ENCODE peak calls at places on chromosomes 13 and 19, in four cellular contexts. Y is WTC11, H is K562, J is HepG2. K is an unnamed sample.

GRCh38 chr13:33034061-33034460 is 17.8 kb downstream of the KL start:
- DNase-seq in Y (no peak), H (no peak), J (no peak), K (no peak)

GRCh38 chr13:79231887-79232286 is 174.2 kb downstream of the RBM26 start:
- DNase-seq in Y (no peak), H (no peak), J (no peak), K (no peak)

GRCh38 chr13:112941349-112941748 is 27.7 kb upstream of the MCF2L start:
- DNase-seq in Y (no peak), H (no peak), J (no peak), K (no peak)

GRCh38 chr13:40920826-40921225 is 98.3 kb downstream of the ELF1 start:
- DNase-seq in Y (no peak), H (no peak), J (no peak), K (no peak)

GRCh38 chr19:18587561-18587960 is 1.0 kb upstream of the REX1BD start:
- DNase-seq in Y (no peak), H (no peak), J (peak; percentile 43), K (no peak)

GRCh38 chr19:43438291-43439162 is 23.8 kb downstream of the TEX101 start:
- DNase-seq in Y (no peak), H (no peak), J (no peak), K (peak; percentile 59)

GRCh38 chr13:110925023-110925608 is 10.2 kb upstream of the ANKRD10 start:
- DNase-seq in Y (peak; percentile 28), H (no peak), J (no peak), K (no peak)

GRCh38 chr13:101209206-101209893 is 207.0 kb downstream of the NALCN start:
- DNase-seq in Y (no peak), H (no peak), J (no peak), K (no peak)

GRCh38 chr19:42552086-42553065 is 24.1 kb upstream of the CEACAM1 start:
- DNase-seq in Y (no peak), H (no peak), J (no peak), K (no peak)

GRCh38 chr19:56689198-56689597 is 17.6 kb upstream of the ZNF835 start:
- DNase-seq in Y (no peak), H (no peak), J (no peak), K (no peak)

GRCh38 chr19:55247621-55248099 is 11.2 kb downstream of the PPP6R1 start:
- DNase-seq in Y (no peak), H (no peak), J (no peak), K (peak; percentile 43)

GRCh38 chr13:29594710-29595379 is 643 bp downstream of the SLC7A1 start:
- DNase-seq in Y (no peak), H (peak; percentile 68), J (no peak), K (peak; percentile 30)

GRCh38 chr19:14006766-14007562 is 844 bp upstream of the RFX1 start:
- DNase-seq in Y (peak; percentile 90), H (peak; percentile 80), J (no peak), K (no peak)

GRCh38 chr19:27754700-27755099 is 1458.3 kb downstream of the UQCRFS1 start:
- DNase-seq in Y (no peak), H (no peak), J (no peak), K (no peak)

GRCh38 chr19:34313188-34313587 is 51.8 kb upstream of the GPI start:
- DNase-seq in Y (no peak), H (no peak), J (no peak), K (no peak)

GRCh38 chr13:113959198-113959597 is 14.7 kb downstream of the C13orf46 start:
- DNase-seq in Y (no peak), H (peak; percentile 42), J (no peak), K (no peak)

GRCh38 chr13:35211949-35212348 is 264.5 kb downstream of the MAB21L1 start:
- DNase-seq in Y (no peak), H (no peak), J (no peak), K (no peak)

GRCh38 chr19:46659151-46660007 is 1.6 kb downstream of the DACT3 start:
- DNase-seq in Y (peak; percentile 63), H (peak; percentile 90), J (no peak), K (peak; percentile 64)

GRCh38 chr19:46373573-46374359 is 26.9 kb downstream of the PPP5C start:
- DNase-seq in Y (peak; percentile 61), H (no peak), J (no peak), K (peak; percentile 93)

GRCh38 chr19:46975011-46975917 is 44.4 kb upstream of the NPAS1 start:
- DNase-seq in Y (no peak), H (no peak), J (no peak), K (no peak)

GRCh38 chr19:39502640-39503417 is 4.1 kb downstream of the DLL3 start:
- DNase-seq in Y (peak; percentile 80), H (peak; percentile 90), J (peak; percentile 56), K (peak; percentile 97)

GRCh38 chr19:48010932-48011758 is 16.7 kb downstream of the ELSPBP1 start:
- DNase-seq in Y (no peak), H (no peak), J (no peak), K (no peak)

GRCh38 chr13:110640591-110641029 is 25.3 kb downstream of the NAXD start:
- DNase-seq in Y (no peak), H (no peak), J (no peak), K (no peak)

GRCh38 chr13:113397606-113398425 is 33.9 kb upstream of the GRTP1 start:
- DNase-seq in Y (peak; percentile 9), H (no peak), J (no peak), K (no peak)

GRCh38 chr13:94182185-94182761 is 297.2 kb downstream of the DCT start:
- DNase-seq in Y (no peak), H (no peak), J (no peak), K (no peak)

GRCh38 chr13:44425041-44425814 is 51.6 kb downstream of the SERP2 start:
- DNase-seq in Y (no peak), H (no peak), J (no peak), K (no peak)

GRCh38 chr13:107681611-107682010 is 533.7 kb downstream of the LIG4 start:
- DNase-seq in Y (no peak), H (no peak), J (no peak), K (no peak)

GRCh38 chr13:36992362-36992761 is 6.8 kb downstream of the ALG5 start:
- DNase-seq in Y (no peak), H (no peak), J (no peak), K (no peak)

GRCh38 chr13:36981156-36981743 is 17.9 kb downstream of the ALG5 start:
- DNase-seq in Y (no peak), H (peak; percentile 10), J (peak; percentile 45), K (peak; percentile 45)

GRCh38 chr13:36986462-36987240 is 12.5 kb downstream of the ALG5 start:
- DNase-seq in Y (no peak), H (no peak), J (no peak), K (no peak)
- TF ChIP-seq NR3C1 in Y (no peak), H (no peak), J (no peak), K (no peak)

DNA sequence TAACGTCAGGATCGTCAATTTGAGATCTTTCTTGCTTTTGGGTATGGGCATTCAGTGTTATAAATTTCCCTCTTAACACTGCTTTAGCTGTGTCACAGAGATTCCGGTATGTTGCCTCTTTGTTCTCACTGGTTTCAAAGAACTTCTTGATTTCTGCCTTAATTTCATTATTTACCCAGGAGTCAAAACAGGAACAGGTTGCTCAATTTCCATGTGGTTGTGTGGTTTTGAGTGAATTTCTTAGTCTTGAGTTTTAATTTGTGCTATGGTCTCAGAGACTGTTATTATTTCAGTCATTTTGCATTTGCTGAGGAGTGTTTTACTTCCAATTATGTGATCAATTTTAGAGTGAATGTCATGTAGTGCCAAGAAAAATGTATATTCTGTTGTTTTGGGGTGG is 153.1 kb downstream of the PCDH17 start:
- DNase-seq in Y (no peak), H (no peak), J (no peak), K (no peak)
- TF ChIP-seq NR3C1 in Y (no peak), H (no peak), J (no peak), K (no peak)

GRCh38 chr13:80235559-80236296 is 105.2 kb downstream of the SPRY2 start:
- DNase-seq in Y (no peak), H (no peak), J (no peak), K (no peak)
- TF ChIP-seq NR3C1 in Y (no peak), H (no peak), J (no peak), K (no peak)

DNA sequence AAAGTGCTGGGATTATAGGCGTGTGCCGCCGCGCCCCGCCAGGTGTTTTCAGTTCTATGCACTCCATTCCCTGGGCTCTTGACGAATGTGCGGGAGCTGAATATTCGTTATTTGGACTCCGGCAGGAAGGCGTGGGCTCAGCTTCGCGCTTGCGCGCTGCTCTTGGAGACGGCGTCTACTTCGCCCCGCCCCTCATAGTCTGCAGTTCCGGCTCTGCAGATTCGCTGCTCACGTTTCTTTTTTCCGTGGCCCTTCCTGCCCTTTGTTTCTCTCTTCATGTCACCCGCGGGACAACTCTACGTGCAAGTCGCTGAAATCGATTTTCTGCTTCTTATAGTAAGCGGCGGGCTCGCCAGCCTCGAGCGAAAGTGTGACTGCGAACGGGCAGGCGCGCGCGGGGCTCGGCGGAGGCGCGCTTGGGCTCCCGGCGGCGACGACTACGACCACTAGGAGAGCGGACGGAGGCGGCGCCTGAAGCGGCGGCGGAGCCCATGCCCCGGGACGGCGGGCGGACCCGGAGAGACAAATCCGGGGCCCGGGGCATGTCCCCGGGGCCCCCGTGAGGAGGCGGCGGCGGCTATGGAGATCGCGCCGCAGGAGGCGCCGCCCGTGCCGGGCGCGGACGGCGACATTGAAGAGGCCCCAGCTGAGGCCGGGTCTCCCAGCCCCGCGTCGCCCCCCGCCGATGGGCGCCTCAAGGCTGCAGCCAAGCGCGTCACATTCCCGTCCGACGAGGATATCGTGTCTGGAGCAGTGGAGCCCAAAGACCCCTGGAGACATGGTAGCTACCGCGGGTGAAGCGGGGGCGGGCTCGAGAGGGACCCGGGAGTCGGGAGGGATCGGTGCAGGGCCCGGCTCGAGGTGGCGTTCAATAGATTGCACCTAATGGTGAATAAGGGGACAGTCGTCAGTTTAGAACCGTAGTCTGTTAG is at the start of gene PPP1R37:
- DNase-seq in Y (peak; percentile 93), H (peak; percentile 89), J (peak; percentile 92), K (peak; percentile 100)
- TF ChIP-seq NR3C1 in Y (no peak), H (no peak), J (no peak), K (no peak)

DNA sequence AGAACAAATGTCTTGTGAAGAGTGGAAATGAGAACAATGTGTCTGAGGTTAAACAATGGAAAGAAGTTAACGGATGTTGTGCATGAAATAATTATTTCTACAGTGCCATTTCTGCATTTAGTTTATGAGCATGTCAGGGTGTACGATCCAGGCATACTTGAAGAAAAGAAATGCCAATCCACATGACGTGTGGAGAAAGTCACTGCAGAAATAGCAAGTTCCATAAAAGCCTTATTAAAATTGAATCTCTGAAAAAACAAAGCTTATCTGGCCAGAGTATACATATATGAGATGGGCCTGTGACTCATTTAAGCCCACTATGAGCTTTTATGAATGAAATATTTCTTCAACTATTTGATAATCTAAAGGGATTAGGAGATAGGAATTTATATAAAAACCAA is 426.1 kb downstream of the EFNB2 start:
- DNase-seq in Y (no peak), H (no peak), J (no peak), K (no peak)
- TF ChIP-seq NR3C1 in Y (no peak), H (no peak), J (no peak), K (no peak)

DNA sequence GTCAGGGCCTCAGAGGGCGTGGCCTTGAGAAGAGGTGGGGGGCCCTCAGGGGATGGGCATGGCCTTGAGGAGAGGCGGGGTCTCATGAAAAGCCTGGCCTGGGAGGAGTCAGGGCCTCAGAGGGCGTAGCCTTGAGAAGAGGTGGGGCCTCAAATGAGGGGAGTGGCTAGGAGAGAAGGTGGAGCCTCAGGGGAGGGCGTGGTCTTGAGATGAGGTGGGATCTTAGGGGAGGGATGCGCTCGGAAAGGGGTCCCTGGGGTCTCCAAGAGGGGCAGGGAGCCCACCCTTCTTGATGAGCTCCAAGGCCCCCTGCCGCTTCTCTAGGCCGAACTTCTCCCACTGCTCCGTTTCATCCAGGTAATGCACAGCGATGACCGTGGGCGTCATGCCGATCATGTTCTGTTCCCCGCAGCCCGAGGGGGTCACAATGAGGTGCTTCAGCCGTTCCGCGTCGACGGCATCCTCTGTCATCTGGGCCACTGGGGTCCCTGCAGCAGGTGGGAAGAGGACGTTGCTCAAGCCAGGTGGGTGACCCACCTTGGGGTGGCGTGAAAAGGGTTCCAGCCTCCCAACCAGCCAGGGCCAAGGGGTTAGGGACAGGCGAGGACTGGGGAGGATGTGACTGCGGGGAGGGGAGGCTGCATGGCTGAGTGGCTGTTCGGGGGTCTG is 24.3 kb upstream of the TNFSF14 start:
- DNase-seq in Y (no peak), H (peak; percentile 69), J (peak; percentile 53), K (no peak)
- TF ChIP-seq NR3C1 in Y (no peak), H (no peak), J (no peak), K (no peak)